ENCODE peak calls at places on chromosomes 4 and X, in four cellular contexts. One of them, this sample, is unnamed.

GRCh38 chr4:112266823-112267222 is 18.9 kb downstream of the TIFA start:
- DNase-seq in lower leg skin: no peak
- DNase-seq in cardiac fibroblast: peak
- DNase-seq in keratinocyte: no peak
- DNase-seq in this sample: no peak

GRCh38 chr4:30717208-30718020 is 2.8 kb upstream of the PCDH7 start:
- DNase-seq in lower leg skin: peak
- DNase-seq in cardiac fibroblast: peak
- DNase-seq in keratinocyte: no peak
- DNase-seq in this sample: peak

GRCh38 chrX:111837226-111837625 is 38.8 kb upstream of the TRPC5OS start:
- DNase-seq in lower leg skin: no peak
- DNase-seq in cardiac fibroblast: no peak
- DNase-seq in keratinocyte: no peak
- DNase-seq in this sample: no peak

GRCh38 chr4:110074570-110074969 is 123.8 kb downstream of the ELOVL6 start:
- DNase-seq in lower leg skin: no peak
- DNase-seq in cardiac fibroblast: no peak
- DNase-seq in keratinocyte: no peak
- DNase-seq in this sample: no peak

GRCh38 chr4:125705681-125706080 is 390.9 kb downstream of the FAT4 start:
- DNase-seq in lower leg skin: no peak
- DNase-seq in cardiac fibroblast: peak
- DNase-seq in keratinocyte: no peak
- DNase-seq in this sample: no peak

GRCh38 chrX:71941771-71942170 is 31.1 kb downstream of the NHSL2 start:
- DNase-seq in lower leg skin: no peak
- DNase-seq in cardiac fibroblast: peak
- DNase-seq in keratinocyte: no peak
- DNase-seq in this sample: peak

GRCh38 chr4:20044502-20044911 is 207.2 kb upstream of the SLIT2 start:
- DNase-seq in lower leg skin: no peak
- DNase-seq in cardiac fibroblast: peak
- DNase-seq in keratinocyte: no peak
- DNase-seq in this sample: no peak

GRCh38 chr4:121726642-121727268 is 30.0 kb upstream of the ANXA5 start:
- DNase-seq in lower leg skin: no peak
- DNase-seq in cardiac fibroblast: peak
- DNase-seq in keratinocyte: no peak
- DNase-seq in this sample: peak

GRCh38 chrX:150767045-150767395 is 73.8 kb downstream of the MTMR1 start:
- DNase-seq in lower leg skin: peak
- DNase-seq in cardiac fibroblast: peak
- DNase-seq in keratinocyte: no peak
- DNase-seq in this sample: no peak

GRCh38 chr4:41882622-41883347 is 52.4 kb upstream of the TMEM33 start:
- DNase-seq in lower leg skin: no peak
- DNase-seq in cardiac fibroblast: peak
- DNase-seq in keratinocyte: no peak
- DNase-seq in this sample: no peak
- H3K4me3 ChIP-seq in lower leg skin: no peak
- H3K4me3 ChIP-seq in cardiac fibroblast: no peak
- H3K4me3 ChIP-seq in keratinocyte: no peak
- H3K4me3 ChIP-seq in this sample: no peak

GRCh38 chr4:140672366-140672765 is 83.8 kb downstream of the TBC1D9 start:
- DNase-seq in lower leg skin: no peak
- DNase-seq in cardiac fibroblast: no peak
- DNase-seq in keratinocyte: no peak
- DNase-seq in this sample: no peak

GRCh38 chr4:140673729-140674128 is 82.5 kb downstream of the TBC1D9 start:
- DNase-seq in lower leg skin: no peak
- DNase-seq in cardiac fibroblast: no peak
- DNase-seq in keratinocyte: no peak
- DNase-seq in this sample: no peak

GRCh38 chr4:140681201-140681600 is 75.0 kb downstream of the TBC1D9 start:
- DNase-seq in lower leg skin: no peak
- DNase-seq in cardiac fibroblast: no peak
- DNase-seq in keratinocyte: no peak
- DNase-seq in this sample: no peak

GRCh38 chr4:140675599-140676231 is 80.5 kb downstream of the TBC1D9 start:
- DNase-seq in lower leg skin: no peak
- DNase-seq in cardiac fibroblast: peak
- DNase-seq in keratinocyte: no peak
- DNase-seq in this sample: no peak
- H3K4me3 ChIP-seq in lower leg skin: no peak
- H3K4me3 ChIP-seq in cardiac fibroblast: no peak
- H3K4me3 ChIP-seq in keratinocyte: no peak
- H3K4me3 ChIP-seq in this sample: no peak

GRCh38 chrX:153672531-153673397 is 849 bp downstream of the PNCK start:
- DNase-seq in lower leg skin: peak
- DNase-seq in cardiac fibroblast: no peak
- DNase-seq in keratinocyte: no peak
- DNase-seq in this sample: no peak
- H3K4me3 ChIP-seq in lower leg skin: no peak
- H3K4me3 ChIP-seq in cardiac fibroblast: no peak
- H3K4me3 ChIP-seq in keratinocyte: no peak
- H3K4me3 ChIP-seq in this sample: no peak

GRCh38 chrX:131791608-131792355 is 231.3 kb upstream of the STK26 start:
- DNase-seq in lower leg skin: no peak
- DNase-seq in cardiac fibroblast: no peak
- DNase-seq in keratinocyte: no peak
- DNase-seq in this sample: no peak
- H3K4me3 ChIP-seq in lower leg skin: no peak
- H3K4me3 ChIP-seq in cardiac fibroblast: no peak
- H3K4me3 ChIP-seq in keratinocyte: peak
- H3K4me3 ChIP-seq in this sample: no peak